ENCODE peak calls at places on chromosomes 7 and 10, in five cellular contexts. P, O, H, E and F are unnamed samples.
A peak's percentile ranks its signal among the peaks of the same experiment; 100 is the strongest.

GRCh38 chr10:21814866-21815265 is 188.7 kb downstream of the DNAJC1 start:
- DNase-seq in E (no peak), O (no peak), P (no peak), H (no peak), F (no peak)

GRCh38 chr10:109898666-109899577 is 24.4 kb downstream of the XPNPEP1 start:
- DNase-seq in E (no peak), H (no peak), O (no peak), P (no peak), F (no peak)

GRCh38 chr7:128831178-128831993 is 1.2 kb downstream of the FLNC start:
- DNase-seq in E (no peak), H (peak; percentile 46), P (peak; percentile 74), O (peak; percentile 74), F (no peak)

GRCh38 chr7:144854839-144855424 is 19.1 kb upstream of the TPK1 start:
- DNase-seq in E (peak; percentile 4), P (peak; percentile 47), O (no peak), H (no peak), F (no peak)

GRCh38 chr7:17354473-17354872 is 56.0 kb downstream of the AHR start:
- DNase-seq in O (no peak), P (no peak), E (no peak), H (no peak), F (no peak)

GRCh38 chr7:151432658-151433521 is 7.1 kb downstream of the CRYGN start:
- DNase-seq in O (no peak), E (no peak), H (no peak), P (peak; percentile 61), F (no peak)

GRCh38 chr10:96309631-96310358 is 5.6 kb downstream of the DNTT start:
- DNase-seq in H (no peak), E (no peak), O (no peak), P (no peak), F (no peak)

GRCh38 chr7:128053023-128053422 is 21.8 kb upstream of the LRRC4 start:
- DNase-seq in O (no peak), H (no peak), E (no peak), P (peak; percentile 56), F (no peak)

GRCh38 chr10:129955591-129956284 is 8.3 kb downstream of the EBF3 start:
- DNase-seq in P (no peak), O (no peak), E (peak; percentile 72), H (no peak), F (no peak)

GRCh38 chr10:119303886-119304285 is 96.5 kb downstream of the GRK5 start:
- DNase-seq in H (no peak), E (no peak), P (no peak), O (no peak), F (no peak)

GRCh38 chr10:12909836-12910185 is 91.7 kb downstream of the CCDC3 start:
- DNase-seq in O (no peak), P (no peak), E (no peak), H (peak; percentile 15), F (no peak)

GRCh38 chr10:81978238-81978637 is 103.2 kb downstream of the NRG3 start:
- DNase-seq in E (peak; percentile 0), O (no peak), H (no peak), P (no peak), F (peak; percentile 8)

GRCh38 chr7:111029574-111030357 is 61.2 kb upstream of the LRRN3 start:
- DNase-seq in E (peak; percentile 20), O (no peak), P (no peak), H (peak; percentile 8), F (peak; percentile 66)

GRCh38 chr7:119037941-119038340 is 813.4 kb downstream of the ANKRD7 start:
- DNase-seq in P (no peak), O (no peak), H (no peak), E (no peak), F (no peak)

GRCh38 chr10:1393481-1393880 is 337.3 kb downstream of the WDR37 start:
- DNase-seq in H (no peak), O (no peak), E (no peak), P (no peak), F (no peak)

GRCh38 chr7:44163591-44163990 is 22.5 kb upstream of the MYL7 start:
- DNase-seq in E (no peak), O (no peak), P (no peak), H (no peak), F (no peak)

GRCh38 chr7:99789441-99790070 is 5.6 kb upstream of the CYP3A4 start:
- DNase-seq in P (no peak), E (no peak), O (no peak), H (no peak), F (no peak)

GRCh38 chr10:46283217-46283944 is 3.4 kb upstream of the ANTXRL start:
- DNase-seq in O (no peak), P (no peak), H (peak; percentile 3), E (no peak), F (no peak)

GRCh38 chr7:47375590-47375989 is 206.3 kb downstream of the TNS3 start:
- DNase-seq in H (no peak), P (no peak), O (no peak), E (no peak), F (no peak)

GRCh38 chr10:101749511-101750016 is 26.4 kb downstream of the FGF8 start:
- DNase-seq in P (no peak), H (no peak), O (no peak), E (no peak), F (no peak)

GRCh38 chr10:48213047-48213446 is 61.4 kb downstream of the FRMPD2 start:
- DNase-seq in O (no peak), H (no peak), P (no peak), E (no peak), F (no peak)

GRCh38 chr7:158650821-158651225 is 53.8 kb downstream of the NCAPG2 start:
- DNase-seq in H (no peak), O (no peak), P (no peak), E (no peak), F (no peak)
- H3K27ac ChIP-seq in H (no peak overlapping the region), O (no peak overlapping the region), P (no peak overlapping the region), E (no peak overlapping the region), F (no peak overlapping the region)

DNA sequence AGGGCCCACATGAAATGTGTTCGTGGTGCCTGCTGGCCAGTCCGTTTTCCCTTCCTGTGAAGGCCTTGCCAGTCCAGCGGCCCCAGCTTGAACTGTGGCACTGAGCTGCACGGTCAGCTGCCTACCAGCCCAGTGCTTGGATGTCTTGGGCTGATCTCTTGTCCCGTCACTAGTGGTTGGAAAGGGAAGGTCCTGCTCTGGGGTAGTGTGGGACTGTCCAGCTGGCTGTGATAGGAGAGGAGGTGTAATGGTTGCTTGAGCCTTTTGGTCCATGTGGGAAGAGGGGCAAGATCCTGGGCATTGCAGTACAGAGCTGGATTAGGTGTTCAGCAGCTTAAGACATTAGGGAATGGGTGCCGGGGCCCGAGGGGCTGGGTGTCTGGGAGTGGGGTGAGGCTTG is 15.0 kb downstream of the BUD23 start:
- DNase-seq in E (no peak), H (no peak), O (no peak), P (no peak), F (no peak)
- TF ChIP-seq POLR2AphosphoS5 in E (no peak), H (no peak), O (no peak), P (no peak), F (peak; percentile 40)

GRCh38 chr7:63887031-63887430 is 111.6 kb upstream of the ZNF722 start:
- DNase-seq in O (no peak), E (no peak), H (no peak), P (no peak), F (no peak)
- H3K9me3 ChIP-seq in O (peaks cover 100% of the 10 kb centered on the region), E (peaks cover 97% of the 10 kb centered on the region), H (peaks cover 28% of the 10 kb centered on the region), P (no peaks in the 10 kb centered on the region), F (no peaks in the 10 kb centered on the region)

GRCh38 chr7:36949711-36950600 is 225.7 kb upstream of the AOAH start:
- DNase-seq in H (peak; percentile 26), O (no peak), P (no peak), E (peak; percentile 88), F (no peak)

GRCh38 chr7:36955730-36956129 is 231.4 kb upstream of the AOAH start:
- DNase-seq in H (no peak), E (no peak), O (no peak), P (no peak), F (no peak)

GRCh38 chr7:36945612-36946400 is 221.5 kb upstream of the AOAH start:
- DNase-seq in O (no peak), H (peak; percentile 43), P (peak; percentile 58), E (peak; percentile 86), F (no peak)

GRCh38 chr7:36946401-36946739 is 222.1 kb upstream of the AOAH start:
- DNase-seq in O (no peak), E (no peak), P (no peak), H (no peak), F (no peak)

GRCh38 chr7:36951257-36951697 is 227.0 kb upstream of the AOAH start:
- DNase-seq in H (peak; percentile 21), P (no peak), O (no peak), E (no peak), F (no peak)
- H3K27ac ChIP-seq in H (no peak overlapping the region), P (no peak overlapping the region), O (no peak overlapping the region), E (no peak overlapping the region), F (no peak overlapping the region)

DNA sequence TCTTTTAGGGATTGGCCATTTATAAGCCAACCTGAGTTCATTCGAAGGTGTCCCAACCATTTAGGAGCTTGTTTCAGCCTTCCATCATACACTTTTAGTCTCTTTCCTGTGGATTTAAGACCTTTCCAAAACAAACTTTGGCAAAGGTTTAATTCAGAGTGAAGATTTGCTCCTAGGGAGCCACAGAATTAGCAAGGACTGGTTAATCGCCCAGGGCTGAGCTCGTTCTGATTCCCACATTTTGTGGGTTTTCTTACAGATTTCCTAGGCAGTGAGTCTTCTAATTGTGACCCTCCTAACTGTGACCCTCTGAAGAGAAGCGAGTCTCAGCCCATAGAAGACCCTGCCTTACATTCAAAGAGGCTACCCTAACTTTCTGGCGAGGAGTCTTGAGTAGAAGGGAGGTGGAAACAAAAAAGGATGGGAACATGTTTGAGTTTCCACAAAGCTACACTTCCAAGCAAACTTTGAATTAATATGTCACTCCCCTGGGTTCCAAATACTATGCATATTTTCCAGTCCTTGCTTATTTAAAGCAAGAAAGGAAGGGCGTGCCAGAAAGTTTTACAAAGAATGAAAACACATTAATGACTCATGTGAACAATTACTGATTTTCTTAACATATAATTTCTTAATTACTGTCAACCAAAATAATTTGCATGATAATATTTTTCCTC is 118.3 kb downstream of the ARID5B start:
- DNase-seq in H (no peak), P (no peak), O (no peak), E (no peak), F (no peak)
- TF ChIP-seq POLR2AphosphoS5 in H (no peak), P (no peak), O (no peak), E (no peak), F (no peak)

GRCh38 chr10:80718024-80718423 is 180.3 kb downstream of the SH2D4B start:
- DNase-seq in E (no peak), H (no peak), O (no peak), P (no peak), F (no peak)
- H3K9me3 ChIP-seq in E (no peaks in the 10 kb centered on the region), H (no peaks in the 10 kb centered on the region), O (no peaks in the 10 kb centered on the region), P (no peaks in the 10 kb centered on the region), F (no peaks in the 10 kb centered on the region)

DNA sequence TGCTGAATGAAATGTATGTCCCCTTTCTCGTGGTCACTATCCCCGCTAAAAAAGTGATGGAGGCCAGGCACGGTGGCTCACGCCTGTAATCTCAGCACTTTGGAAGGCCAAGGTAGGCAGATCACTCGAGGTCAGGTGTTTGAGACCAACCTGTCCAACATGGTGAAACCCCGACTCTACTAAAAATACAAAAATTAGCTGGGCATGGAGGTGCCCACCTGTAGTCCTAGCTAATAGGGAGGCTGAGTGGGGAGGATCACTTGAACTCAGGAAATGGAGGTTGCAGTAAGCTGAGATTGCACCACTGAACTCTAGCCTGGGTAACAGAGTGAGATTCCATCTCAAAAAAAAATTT is 91.4 kb upstream of the MKLN1 start:
- DNase-seq in H (no peak), E (no peak), O (no peak), P (no peak), F (no peak)
- H3K27ac ChIP-seq in H (no peak overlapping the region), E (no peak overlapping the region), O (no peak overlapping the region), P (peak overlapping the region; percentile 74), F (no peak overlapping the region)